ENCODE peak calls at places on chromosomes 7 and 10, in nine cellular contexts. G is AG09309, J is IMR-90, V is heart right ventricle, S is K562, H is fibroblast of lung, F is hepatocyte, X is lower lobe of right lung, O is BJ. I is an unnamed sample.

GRCh38 chr7:102471791-102472125 is 7.0 kb downstream of the POLR2J start:
- DNase-seq in G (no peak), J (no peak), S (no peak), H (no peak), F (no peak), X (no peak), V (no peak), O (no peak), I (no peak)

GRCh38 chr10:4945706-4946348 is 17.4 kb upstream of the AKR1C1 start:
- DNase-seq in H (no peak), O (no peak), X (no peak), S (no peak), J (peak; percentile 3), F (no peak), G (no peak), V (no peak), I (no peak)

GRCh38 chr10:77279207-77279606 is 358.4 kb downstream of the KCNMA1 start:
- DNase-seq in F (no peak), O (no peak), G (no peak), X (no peak), S (no peak), V (no peak), J (peak; percentile 55), H (peak; percentile 76), I (no peak)

GRCh38 chr10:75408911-75409885 is 7.6 kb upstream of the ZNF503 start:
- DNase-seq in O (no peak), J (no peak), G (no peak), X (peak; percentile 87), V (peak; percentile 78), S (peak; percentile 95), H (peak; percentile 42), F (peak; percentile 90), I (no peak)

GRCh38 chr7:43391518-43391917 is 191.4 kb upstream of the STK17A start:
- DNase-seq in X (no peak), F (no peak), O (no peak), J (no peak), V (no peak), H (no peak), S (no peak), G (no peak), I (no peak)

GRCh38 chr7:130364446-130364845 is 15.8 kb upstream of the CPA1 start:
- DNase-seq in H (no peak), X (no peak), O (no peak), S (no peak), J (no peak), F (no peak), G (no peak), V (no peak), I (no peak)

GRCh38 chr7:150432915-150433892 is 17.2 kb upstream of the GIMAP8 start:
- DNase-seq in F (no peak), O (no peak), V (no peak), S (peak; percentile 60), G (no peak), X (no peak), J (no peak), H (no peak), I (no peak)

GRCh38 chr10:77507313-77507712 is 130.3 kb downstream of the KCNMA1 start:
- DNase-seq in G (no peak), S (no peak), F (no peak), X (no peak), J (no peak), V (no peak), O (no peak), H (no peak), I (no peak)

GRCh38 chr7:28581351-28581750 is 169.0 kb downstream of the CREB5 start:
- DNase-seq in F (no peak), X (no peak), H (peak; percentile 83), J (no peak), G (no peak), V (no peak), O (no peak), S (no peak), I (no peak)

GRCh38 chr10:47361293-47361692 is 13.1 kb downstream of the RBP3 start:
- DNase-seq in F (peak; percentile 58), V (peak; percentile 19), J (peak; percentile 16), X (no peak), H (peak; percentile 7), O (no peak), S (peak; percentile 79), G (no peak), I (no peak)

GRCh38 chr10:25824050-25824449 is 110.0 kb upstream of the MYO3A start:
- DNase-seq in X (no peak), F (no peak), S (no peak), J (no peak), O (no peak), G (no peak), H (no peak), V (no peak), I (no peak)

GRCh38 chr7:50656141-50656895 is 91.1 kb upstream of the DDC start:
- DNase-seq in F (no peak), J (no peak), G (no peak), H (no peak), X (no peak), S (no peak), V (no peak), O (no peak), I (peak; percentile 72)

DNA sequence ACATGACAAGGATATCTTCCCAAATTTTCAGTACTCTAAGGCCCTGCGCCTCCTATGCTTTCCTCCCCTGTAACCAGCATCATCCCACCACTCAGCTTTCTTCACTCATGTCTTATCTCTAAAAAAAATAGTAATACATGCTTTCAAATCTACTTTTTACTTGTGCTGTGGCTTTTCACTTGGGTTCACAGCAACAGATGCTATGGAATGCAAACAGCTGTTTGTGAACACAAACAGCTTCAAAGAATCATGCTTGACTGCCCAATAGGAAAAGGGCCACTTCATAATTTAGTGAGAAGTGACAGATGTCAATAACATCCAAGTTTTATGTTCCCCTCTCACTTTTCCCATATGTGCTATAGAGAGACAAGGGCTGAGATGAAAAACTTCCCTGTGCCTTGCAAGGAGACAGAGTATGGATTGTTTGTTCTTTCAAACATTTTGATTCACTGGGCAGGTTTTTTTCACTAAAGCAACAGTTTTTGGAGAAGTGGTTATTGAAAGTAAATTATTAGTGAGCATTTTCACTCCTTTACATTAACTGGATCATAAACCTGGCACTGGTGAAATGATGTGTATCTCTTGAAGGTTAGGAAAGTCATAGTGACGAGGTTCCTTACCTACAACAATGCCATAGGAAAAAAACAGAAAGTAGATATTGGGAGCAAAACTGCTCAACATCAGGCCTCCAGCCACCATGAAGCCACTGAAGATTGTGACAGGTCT is 37.3 kb downstream of the SLC16A9 start:
- DNase-seq in V (no peak), J (no peak), F (no peak), S (no peak), G (no peak), X (no peak), O (no peak), H (no peak), I (no peak)
- H3K4me3 ChIP-seq in V (no peak overlapping the region), J (no peak overlapping the region), F (no peak overlapping the region), S (no peak overlapping the region), G (no peak overlapping the region), X (no peak overlapping the region), O (no peak overlapping the region), H (no peak overlapping the region), I (no peak overlapping the region)

GRCh38 chr10:50520115-50520514 is 103.6 kb downstream of the SGMS1 start:
- DNase-seq in F (no peak), J (no peak), H (no peak), V (no peak), X (no peak), O (no peak), G (no peak), S (no peak), I (no peak)
- TF ChIP-seq CTCF in F (no peak), J (no peak), H (no peak), V (no peak), X (no peak), O (no peak), G (no peak), S (no peak), I (no peak)

GRCh38 chr7:134548877-134549276 is at the start of gene AKR1B15:
- DNase-seq in J (peak; percentile 55), X (no peak), O (no peak), V (no peak), S (no peak), G (peak; percentile 11), F (no peak), H (no peak), I (no peak)

GRCh38 chr7:134545379-134545778 is 3.5 kb upstream of the AKR1B15 start:
- DNase-seq in J (no peak), S (no peak), X (no peak), F (no peak), G (no peak), H (no peak), V (no peak), O (no peak), I (no peak)

GRCh38 chr7:134545918-134546317 is 3.0 kb upstream of the AKR1B15 start:
- DNase-seq in H (no peak), G (no peak), V (no peak), J (no peak), F (no peak), O (no peak), X (no peak), S (no peak), I (no peak)

GRCh38 chr7:134547738-134548054 is 1.2 kb upstream of the AKR1B15 start:
- DNase-seq in G (peak; percentile 18), O (no peak), H (peak; percentile 73), X (peak; percentile 65), F (peak; percentile 85), J (peak; percentile 74), S (peak; percentile 84), V (peak; percentile 62), I (peak; percentile 29)

GRCh38 chr7:134546903-134547737 is 1.8 kb upstream of the AKR1B15 start:
- DNase-seq in F (peak; percentile 22), O (no peak), G (peak; percentile 24), S (no peak), H (no peak), X (peak; percentile 68), V (peak; percentile 72), J (peak; percentile 62), I (no peak)
- H3K4me3 ChIP-seq in F (no peak overlapping the region), O (peak overlapping the region; percentile 35), G (peak overlapping the region; percentile 31), S (no peak overlapping the region), H (peak overlapping the region; percentile 50), X (peak overlapping the region; percentile 45), V (peak overlapping the region; percentile 47), J (peak overlapping the region; percentile 55), I (peak overlapping the region; percentile 29)

GRCh38 chr10:18660816-18661431 is 1.7 kb downstream of the ARL5B start:
- DNase-seq in G (no peak), J (no peak), X (no peak), F (no peak), O (no peak), V (no peak), S (no peak), H (no peak), I (no peak)

GRCh38 chr10:18665079-18665478 is 5.8 kb downstream of the ARL5B start:
- DNase-seq in O (no peak), V (no peak), S (no peak), G (no peak), F (no peak), J (no peak), X (no peak), H (no peak), I (no peak)

GRCh38 chr10:18658301-18658991 is 785 bp upstream of the ARL5B start:
- DNase-seq in J (peak; percentile 36), S (no peak), H (peak; percentile 74), V (peak; percentile 24), F (peak; percentile 40), G (no peak), X (no peak), O (no peak), I (no peak)

GRCh38 chr10:18659784-18660561 is 742 bp downstream of the ARL5B start:
- DNase-seq in F (peak; percentile 67), O (no peak), H (peak; percentile 39), X (no peak), V (no peak), S (peak; percentile 23), J (peak; percentile 31), G (no peak), I (no peak)

GRCh38 chr10:18658992-18659783 is at the start of gene ARL5B:
- DNase-seq in J (peak; percentile 99), G (peak; percentile 95), H (peak; percentile 99), X (peak; percentile 98), S (peak; percentile 95), F (peak; percentile 99), V (peak; percentile 99), O (peak; percentile 92), I (peak; percentile 86)
- TF ChIP-seq CTCF in J (no peak), G (no peak), H (no peak), X (no peak), S (no peak), F (no peak), V (no peak), O (no peak), I (no peak)

I was measured in HFF-Myc.